ENCODE peak calls at places on chromosomes 3 and 15, in nine cellular contexts. Z is astrocyte of the cerebellum; K is bronchial epithelial cell; O is GM20000; L is cardiac fibroblast; I is CD8-positive, alpha-beta T cell; D is heart right ventricle; S is neural crest cell; T is CD4-positive, alpha-beta T cell. G is an unnamed sample.

GRCh38 chr15:54518145-54518941 is 540.1 kb downstream of the UNC13C start:
- DNase-seq in I (no peak), T (no peak), O (no peak), L (no peak), Z (no peak), D (no peak), K (no peak), S (no peak), G (no peak)

GRCh38 chr3:49799761-49800160 is at the start of gene CDHR4:
- DNase-seq in S (no peak), Z (no peak), O (no peak), T (no peak), L (peak), I (no peak), D (no peak), K (peak), G (no peak)

GRCh38 chr15:38021259-38021658 is 86.8 kb downstream of the TMCO5A start:
- DNase-seq in K (no peak), S (no peak), T (no peak), O (peak), L (no peak), Z (no peak), D (no peak), I (no peak), G (no peak)

GRCh38 chr3:14810795-14811661 is 7.7 kb upstream of the FGD5 start:
- DNase-seq in T (no peak), L (no peak), S (no peak), O (no peak), I (no peak), Z (no peak), K (no peak), D (no peak), G (no peak)

GRCh38 chr3:155334897-155335883 is 41.7 kb upstream of the STRIT1 start:
- DNase-seq in K (no peak), O (peak), L (peak), D (no peak), I (no peak), Z (no peak), S (no peak), T (no peak), G (no peak)

GRCh38 chr3:187012609-187013051 is 82.3 kb downstream of the ST6GAL1 start:
- DNase-seq in S (no peak), I (peak), K (no peak), Z (no peak), O (no peak), T (peak), L (peak), D (peak), G (no peak)

GRCh38 chr3:81726132-81726531 is 35.3 kb downstream of the GBE1 start:
- DNase-seq in K (no peak), L (peak), O (no peak), I (no peak), T (no peak), Z (no peak), S (no peak), D (no peak), G (no peak)

GRCh38 chr15:54840999-54841398 is 355.7 kb downstream of the RSL24D1 start:
- DNase-seq in D (no peak), I (no peak), S (no peak), T (no peak), O (no peak), K (no peak), L (no peak), Z (no peak), G (no peak)

GRCh38 chr3:39065197-39065596 is 13.4 kb downstream of the WDR48 start:
- DNase-seq in O (peak), D (no peak), I (no peak), S (no peak), T (no peak), L (peak), Z (peak), K (peak), G (peak)

GRCh38 chr3:158330820-158331219 is 220.9 kb downstream of the RSRC1 start:
- DNase-seq in Z (no peak), T (no peak), S (no peak), O (no peak), D (no peak), L (peak), I (no peak), K (peak), G (no peak)

GRCh38 chr3:33006571-33007286 is 55.3 kb downstream of the CCR4 start:
- DNase-seq in D (no peak), O (no peak), T (no peak), I (no peak), L (no peak), S (no peak), Z (no peak), K (no peak), G (no peak)

GRCh38 chr15:39587910-39588530 is 7.1 kb downstream of the THBS1 start:
- DNase-seq in L (peak), K (peak), Z (no peak), D (no peak), T (no peak), I (no peak), S (no peak), O (no peak), G (no peak)

GRCh38 chr3:69066121-69066520 is 14.0 kb upstream of the TMF1 start:
- DNase-seq in K (no peak), S (no peak), I (no peak), Z (no peak), T (no peak), L (no peak), D (no peak), O (no peak), G (no peak)

GRCh38 chr3:113002676-113003075 is 11.9 kb downstream of the GTPBP8 start:
- DNase-seq in L (no peak), K (no peak), S (no peak), O (no peak), Z (no peak), D (no peak), T (no peak), I (peak), G (no peak)

GRCh38 chr15:99096894-99097426 is 7.9 kb upstream of the SYNM start:
- DNase-seq in O (no peak), L (no peak), I (peak), D (no peak), K (no peak), S (no peak), Z (no peak), T (no peak), G (no peak)

GRCh38 chr15:86916671-86917450 is 837.2 kb downstream of the AGBL1 start:
- DNase-seq in O (no peak), L (no peak), I (no peak), K (no peak), T (no peak), Z (no peak), S (peak), D (peak), G (no peak)

GRCh38 chr3:2950159-2950558 is 160.0 kb downstream of the IL5RA start:
- DNase-seq in I (no peak), O (no peak), Z (no peak), T (no peak), S (no peak), L (no peak), D (no peak), K (peak), G (no peak)

GRCh38 chr15:52031542-52031941 is 12.5 kb downstream of the MAPK6 start:
- DNase-seq in I (no peak), S (no peak), L (peak), T (no peak), K (peak), Z (no peak), D (no peak), O (no peak), G (no peak)

GRCh38 chr15:84631706-84632272 is 22.3 kb downstream of the WDR73 start:
- DNase-seq in K (no peak), T (no peak), L (peak), I (no peak), O (no peak), S (no peak), D (no peak), Z (no peak), G (no peak)

GRCh38 chr3:56929809-56930615 is 128.3 kb upstream of the ARHGEF3 start:
- DNase-seq in L (peak), O (no peak), T (no peak), K (no peak), D (no peak), S (no peak), I (no peak), Z (no peak), G (no peak)

GRCh38 chr3:160758929-160759577 is 3.0 kb downstream of the PPM1L start:
- DNase-seq in L (no peak), I (no peak), Z (no peak), K (no peak), S (no peak), D (no peak), T (no peak), O (no peak), G (no peak)

GRCh38 chr3:151203053-151203420 is at the start of gene GPR171:
- DNase-seq in T (peak), Z (no peak), S (no peak), D (no peak), I (peak), O (peak), L (no peak), K (no peak), G (no peak)

GRCh38 chr15:95684693-95685115 is 645.8 kb upstream of the NR2F2 start:
- DNase-seq in Z (peak), T (no peak), O (no peak), I (no peak), D (no peak), K (peak), S (no peak), L (peak), G (no peak)

GRCh38 chr15:87628311-87628710 is 628.2 kb downstream of the NTRK3 start:
- DNase-seq in T (no peak), I (no peak), L (no peak), D (no peak), O (no peak), Z (no peak), S (no peak), K (no peak), G (no peak)

GRCh38 chr3:42701371-42702065 is 1.1 kb downstream of the HHATL start:
- DNase-seq in O (peak), T (peak), I (peak), K (no peak), D (peak), L (peak), S (peak), Z (peak), G (no peak)

GRCh38 chr15:29685156-29686078 is 136.9 kb downstream of the TJP1 start:
- DNase-seq in L (peak), I (no peak), S (no peak), Z (no peak), D (no peak), T (no peak), K (peak), O (no peak), G (no peak)

GRCh38 chr15:69760890-69761568 is 308.4 kb downstream of the RPLP1 start:
- DNase-seq in S (no peak), T (peak), Z (peak), L (peak), D (peak), K (peak), O (peak), I (peak), G (peak)

GRCh38 chr3:152175576-152175883 is 93.2 kb upstream of the MBNL1 start:
- DNase-seq in D (no peak), L (peak), T (no peak), I (no peak), Z (peak), S (no peak), K (peak), O (no peak), G (no peak)

GRCh38 chr3:12395349-12396012 is 88.8 kb upstream of the TSEN2 start:
- DNase-seq in O (peak), K (no peak), S (no peak), Z (no peak), L (peak), T (no peak), I (no peak), D (no peak), G (no peak)

GRCh38 chr15:95669146-95669922 is 661.2 kb upstream of the NR2F2 start:
- DNase-seq in L (peak), O (peak), D (no peak), K (no peak), Z (no peak), S (no peak), T (no peak), I (no peak), G (no peak)

GRCh38 chr3:149548729-149549065 is 74.2 kb downstream of the TM4SF4 start:
- DNase-seq in K (no peak), D (no peak), S (no peak), Z (no peak), O (no peak), T (no peak), L (peak), I (no peak), G (no peak)

GRCh38 chr3:113697192-113698090 is 999 bp upstream of the USF3 start:
- DNase-seq in K (peak), S (no peak), O (peak), L (peak), T (peak), I (peak), Z (no peak), D (peak), G (no peak)

GRCh38 chr15:99168601-99169580 is 64.0 kb downstream of the SYNM start:
- DNase-seq in Z (no peak), T (no peak), S (no peak), D (no peak), L (no peak), I (no peak), O (no peak), K (no peak), G (no peak)

GRCh38 chr3:65401359-65401810 is 637.3 kb downstream of the MAGI1 start:
- DNase-seq in O (no peak), T (no peak), Z (no peak), S (no peak), I (no peak), L (no peak), K (no peak), D (no peak), G (no peak)

GRCh38 chr15:52559583-52559982 is 9.2 kb downstream of the ARPP19 start:
- DNase-seq in S (no peak), D (no peak), I (no peak), Z (no peak), L (peak), T (no peak), K (peak), O (peak), G (no peak)

DNA sequence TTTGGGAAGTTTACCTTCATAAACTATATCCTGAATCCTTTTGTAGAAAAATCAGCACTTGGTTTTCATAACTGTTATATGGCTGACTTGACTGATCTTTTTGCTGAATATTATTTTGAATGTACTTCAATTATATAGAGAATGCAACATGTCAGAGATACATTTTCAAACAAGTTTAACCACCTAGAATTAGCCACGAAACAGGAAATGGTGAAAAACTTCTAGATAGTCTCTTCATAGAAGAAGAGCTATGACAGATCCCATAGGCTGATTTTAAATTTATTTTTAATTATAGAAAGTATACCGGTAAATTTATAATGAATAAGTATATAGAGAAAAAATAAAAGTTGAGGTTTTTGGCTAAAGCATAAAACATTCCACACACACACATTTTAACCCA is 436.8 kb upstream of the DPPA4 start:
- DNase-seq in O (no peak), S (no peak), T (no peak), D (no peak), I (no peak), L (no peak), K (no peak), Z (no peak), G (no peak)
- TF ChIP-seq CTCF in O (no peak), S (no peak), T (no peak), D (no peak), I (no peak), L (no peak), K (no peak), Z (no peak), G (no peak)

GRCh38 chr3:170500995-170501394 is 82.3 kb downstream of the CLDN11 start:
- DNase-seq in Z (no peak), L (no peak), S (no peak), I (no peak), D (no peak), T (no peak), O (no peak), K (no peak), G (no peak)

GRCh38 chr3:170500462-170500861 is 81.8 kb downstream of the CLDN11 start:
- DNase-seq in O (no peak), Z (no peak), I (no peak), T (no peak), S (no peak), L (no peak), K (no peak), D (no peak), G (no peak)

GRCh38 chr3:170502297-170502696 is 83.6 kb downstream of the SLC7A14 start:
- DNase-seq in D (no peak), I (no peak), T (no peak), S (no peak), K (peak), Z (no peak), L (no peak), O (no peak), G (no peak)

GRCh38 chr3:170497197-170497596 is 78.5 kb downstream of the CLDN11 start:
- DNase-seq in S (no peak), D (no peak), L (no peak), K (no peak), T (no peak), Z (no peak), I (no peak), O (no peak), G (no peak)

GRCh38 chr3:170499562-170500156 is 81.0 kb downstream of the CLDN11 start:
- DNase-seq in Z (no peak), D (peak), S (peak), T (no peak), O (peak), I (no peak), K (peak), L (peak), G (no peak)
- TF ChIP-seq CTCF in Z (peak), D (peak), S (peak), T (no peak), O (peak), I (peak), K (peak), L (peak), G (no peak)

GRCh38 chr15:75328493-75329314 is 7.2 kb upstream of the COMMD4 start:
- DNase-seq in D (no peak), L (no peak), I (no peak), O (no peak), K (no peak), Z (no peak), T (no peak), S (no peak), G (no peak)
- TF ChIP-seq CTCF in D (no peak), L (no peak), I (no peak), O (no peak), K (no peak), Z (no peak), T (no peak), S (no peak), G (no peak)

GRCh38 chr3:60755094-60755493 is 496.2 kb downstream of the FHIT start:
- DNase-seq in T (no peak), S (peak), D (no peak), K (peak), I (no peak), Z (no peak), O (peak), L (no peak), G (no peak)
- TF ChIP-seq CTCF in T (no peak), S (peak), D (no peak), K (peak), I (no peak), Z (no peak), O (no peak), L (no peak), G (peak)

DNA sequence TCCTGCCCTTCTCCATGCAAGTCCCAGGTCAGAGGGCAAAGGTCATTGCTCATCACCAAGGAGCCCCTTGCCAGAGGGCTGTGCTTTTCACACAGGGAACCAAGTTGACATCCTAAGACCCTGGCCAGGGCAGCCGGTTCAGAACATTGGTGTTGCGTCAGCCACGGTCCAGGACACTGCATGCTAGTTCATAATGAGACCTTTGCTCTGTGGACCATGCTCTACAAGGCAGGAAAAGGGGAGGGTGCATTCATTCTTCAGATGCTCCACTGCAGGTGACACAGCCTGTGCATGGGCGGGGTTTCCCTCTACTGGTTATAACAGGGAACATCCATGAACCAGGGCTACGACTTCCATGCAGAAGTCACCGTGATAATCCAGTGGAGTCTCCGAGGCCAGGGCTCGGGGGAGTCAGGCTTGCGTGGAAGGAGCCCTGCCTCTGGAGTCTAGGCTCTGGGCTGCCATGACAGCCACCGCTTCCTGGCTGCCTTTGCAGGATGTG is 81.6 kb downstream of the OCA2 start:
- DNase-seq in T (no peak), L (no peak), O (no peak), Z (no peak), K (peak), D (no peak), S (no peak), I (no peak), G (no peak)
- TF ChIP-seq CTCF in T (no peak), L (no peak), O (no peak), Z (peak), K (no peak), D (no peak), S (peak), I (no peak), G (no peak)

DNA sequence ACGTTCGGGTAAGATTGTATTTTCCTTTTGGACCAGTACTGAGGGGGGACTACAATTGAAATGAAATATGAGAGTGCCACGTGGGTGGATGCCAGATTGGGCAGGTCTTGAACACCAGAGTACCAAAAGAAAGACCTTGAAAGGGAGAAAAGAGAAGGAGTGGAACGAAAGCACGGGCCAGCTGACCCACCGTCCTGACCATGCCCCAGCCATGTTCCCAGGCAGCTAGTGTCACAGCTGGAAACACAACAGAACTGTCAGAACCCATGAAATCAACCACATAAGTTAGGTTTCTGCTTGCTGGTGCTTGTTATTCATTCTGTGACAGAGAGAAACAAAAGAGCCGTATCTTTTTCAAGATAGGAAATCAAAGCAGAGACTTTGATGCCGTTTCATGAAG is 268.9 kb downstream of the MEX3B start:
- DNase-seq in Z (no peak), K (no peak), S (no peak), L (no peak), D (no peak), T (no peak), O (no peak), I (no peak), G (no peak)
- TF ChIP-seq CTCF in Z (no peak), K (no peak), S (no peak), L (no peak), D (no peak), T (no peak), O (no peak), I (no peak), G (no peak)

GRCh38 chr15:26097216-26097615 is 234.1 kb upstream of the ATP10A start:
- DNase-seq in T (no peak), Z (no peak), O (no peak), K (no peak), L (no peak), I (no peak), D (no peak), S (no peak), G (no peak)
- TF ChIP-seq CTCF in T (no peak), Z (no peak), O (no peak), K (no peak), L (no peak), I (no peak), D (no peak), S (no peak), G (no peak)

GRCh38 chr3:181278468-181279238 is 289.1 kb upstream of the DNAJC19 start:
- DNase-seq in L (peak), S (no peak), O (peak), T (no peak), K (no peak), D (no peak), I (no peak), Z (no peak), G (no peak)
- TF ChIP-seq CTCF in L (no peak), S (peak), O (no peak), T (no peak), K (no peak), D (peak), I (peak), Z (peak), G (no peak)

G was measured in CD14-positive monocyte.